ENCODE peak calls at places on chromosomes 6 and 20, in eight cellular contexts. S, E, T, H, A, M, V and X are unnamed samples.

GRCh38 chr6:22041797-22042489 is 254.9 kb downstream of the PRL start:
- DNase-seq in H (no peak), E (no peak), V (no peak), S (no peak), A (no peak), M (no peak), T (no peak), X (peak; percentile 38)

GRCh38 chr6:90458353-90459224 is 128.3 kb downstream of the MAP3K7 start:
- DNase-seq in T (no peak), M (no peak), V (no peak), A (no peak), H (no peak), S (no peak), E (no peak), X (no peak)

GRCh38 chr6:107216197-107216933 is 101.0 kb upstream of the BEND3 start:
- DNase-seq in S (no peak), M (no peak), H (no peak), V (no peak), T (no peak), E (peak; percentile 4), A (no peak), X (no peak)

GRCh38 chr6:6600865-6601264 is 12.3 kb downstream of the LY86 start:
- DNase-seq in A (no peak), H (no peak), M (no peak), E (no peak), S (no peak), T (no peak), V (no peak), X (no peak)

GRCh38 chr6:113047148-113047547 is 700.0 kb downstream of the RFPL4B start:
- DNase-seq in M (no peak), T (no peak), S (no peak), E (peak; percentile 34), H (no peak), A (no peak), V (no peak), X (no peak)

GRCh38 chr6:32195902-32196681 is 3.6 kb upstream of the GPSM3 start:
- DNase-seq in E (peak; percentile 82), A (peak; percentile 96), V (peak; percentile 96), T (peak; percentile 93), S (peak; percentile 97), H (peak; percentile 43), M (peak; percentile 91), X (peak; percentile 91)

GRCh38 chr6:151330130-151330715 is 61.1 kb downstream of the ZBTB2 start:
- DNase-seq in T (no peak), H (no peak), E (no peak), V (no peak), A (no peak), S (no peak), M (no peak), X (peak; percentile 29)

GRCh38 chr6:79570129-79570801 is 33.0 kb upstream of the LCA5 start:
- DNase-seq in S (no peak), H (no peak), E (no peak), T (no peak), V (no peak), A (peak; percentile 32), M (no peak), X (peak; percentile 72)

GRCh38 chr20:57881466-57882405 is 171.9 kb upstream of the PMEPA1 start:
- DNase-seq in S (peak; percentile 38), A (no peak), V (no peak), T (no peak), H (no peak), M (no peak), E (no peak), X (no peak)

GRCh38 chr6:24504274-24504641 is 9.5 kb downstream of the ALDH5A1 start:
- DNase-seq in T (no peak), H (no peak), E (peak; percentile 7), S (no peak), A (no peak), M (no peak), V (no peak), X (no peak)

GRCh38 chr20:60206259-60206658 is 248.0 kb downstream of the CDH26 start:
- DNase-seq in M (no peak), V (no peak), E (peak; percentile 27), T (no peak), H (no peak), S (no peak), A (no peak), X (peak; percentile 54)

GRCh38 chr20:18524646-18525045 is 16.9 kb downstream of the SEC23B start:
- DNase-seq in M (no peak), T (no peak), V (no peak), E (peak; percentile 54), H (no peak), A (no peak), S (no peak), X (peak; percentile 48)

GRCh38 chr6:146856296-146856695 is 257.5 kb downstream of the ADGB start:
- DNase-seq in H (no peak), S (no peak), V (no peak), T (no peak), E (no peak), A (no peak), M (no peak), X (no peak)

GRCh38 chr6:51098801-51099200 is 280.1 kb downstream of the TFAP2B start:
- DNase-seq in A (no peak), H (no peak), T (no peak), M (no peak), S (no peak), V (no peak), E (no peak), X (peak; percentile 7)

GRCh38 chr6:168371185-168371584 is 51.6 kb upstream of the DACT2 start:
- DNase-seq in S (peak; percentile 18), H (no peak), A (no peak), E (no peak), M (no peak), V (peak; percentile 14), T (no peak), X (no peak)

GRCh38 chr6:118783931-118784528 is 109.9 kb upstream of the ASF1A start:
- DNase-seq in H (no peak), M (no peak), T (no peak), E (no peak), V (no peak), S (no peak), A (no peak), X (no peak)

GRCh38 chr20:52943185-52943841 is 28.8 kb upstream of the TSHZ2 start:
- DNase-seq in V (no peak), E (no peak), T (no peak), H (no peak), M (no peak), A (no peak), S (no peak), X (no peak)

GRCh38 chr6:75759207-75759606 is 10.2 kb downstream of the MYO6 start:
- DNase-seq in H (no peak), E (no peak), M (no peak), S (no peak), A (no peak), T (no peak), V (no peak), X (no peak)

GRCh38 chr20:910132-910839 is 5.8 kb downstream of the ANGPT4 start:
- DNase-seq in M (no peak), S (no peak), H (no peak), A (no peak), V (no peak), T (no peak), E (no peak), X (no peak)
- H3K27ac ChIP-seq in M (peak overlapping the region; percentile 68), S (no peak overlapping the region), H (no peak overlapping the region), A (no peak overlapping the region), V (no peak overlapping the region), T (peak overlapping the region; percentile 10), E (no peak overlapping the region), X (peak overlapping the region; percentile 37)

DNA sequence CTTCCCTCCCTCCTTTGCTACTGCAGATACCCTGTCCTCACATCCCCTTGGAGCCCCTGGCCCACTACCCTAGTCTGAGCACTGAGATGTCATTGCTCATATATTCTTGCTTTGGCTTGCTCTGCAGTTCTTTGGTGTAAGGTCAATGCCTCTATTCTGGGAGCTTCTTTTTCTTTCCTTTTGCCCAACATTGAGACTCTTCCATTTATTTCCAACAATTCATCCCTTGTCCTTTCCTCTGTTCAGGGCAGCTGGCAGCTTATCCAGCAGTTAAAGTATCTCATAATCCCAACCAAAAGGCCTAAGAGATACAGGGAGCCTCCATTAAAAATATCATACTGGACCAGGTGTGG is 23.6 kb downstream of the L3MBTL1 start:
- DNase-seq in T (no peak), A (no peak), E (no peak), V (no peak), H (no peak), M (no peak), S (no peak), X (no peak)
- TF ChIP-seq CTCF in T (no peak), A (no peak), E (no peak), V (no peak), H (no peak), M (no peak), S (no peak), X (no peak)

DNA sequence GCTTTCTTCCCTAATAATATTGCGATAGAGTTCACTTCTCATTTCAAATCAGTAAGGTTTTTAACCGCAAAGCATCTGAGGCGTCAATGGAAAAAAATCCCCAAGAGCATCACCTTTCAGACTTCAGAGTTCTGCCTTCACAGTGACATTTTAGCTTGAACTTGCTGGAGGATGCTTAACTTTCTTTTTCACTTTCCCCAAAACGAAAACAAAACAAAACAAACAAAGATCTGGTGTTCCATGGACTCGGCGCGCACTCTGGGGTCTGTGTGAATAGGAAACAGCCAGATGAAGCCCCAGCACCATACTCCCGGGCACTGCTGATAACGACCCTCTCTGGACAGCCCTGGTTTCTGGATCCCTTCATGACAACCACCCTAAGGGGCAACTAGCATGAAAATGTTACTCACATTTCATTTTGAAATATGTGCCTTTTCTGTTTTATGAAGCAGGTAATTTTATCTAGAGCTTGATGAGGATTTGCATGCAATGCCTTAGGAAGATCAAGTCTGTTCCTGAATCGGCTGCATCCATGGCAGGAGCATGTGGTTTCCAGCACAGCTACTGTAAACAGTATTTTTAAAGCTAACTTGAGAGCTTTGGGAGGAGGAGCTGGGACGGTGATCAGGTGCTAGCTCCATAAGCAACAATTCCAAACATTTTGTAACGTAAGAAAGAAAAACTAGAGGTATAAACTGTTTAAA is 44.5 kb downstream of the RAMACL start:
- DNase-seq in V (no peak), M (no peak), S (no peak), A (no peak), E (no peak), T (no peak), H (no peak), X (no peak)
- H3K4me3 ChIP-seq in V (no peak overlapping the region), M (peak overlapping the region; percentile 31), S (no peak overlapping the region), A (no peak overlapping the region), E (no peak overlapping the region), T (peak overlapping the region; percentile 27), H (no peak overlapping the region), X (no peak overlapping the region)

GRCh38 chr20:32218156-32218900 is 10.6 kb downstream of the POFUT1 start:
- DNase-seq in E (no peak), V (no peak), T (no peak), S (no peak), A (no peak), M (no peak), H (no peak), X (no peak)

GRCh38 chr20:32215729-32216128 is 8.0 kb downstream of the POFUT1 start:
- DNase-seq in V (no peak), T (no peak), M (no peak), A (no peak), E (no peak), H (no peak), S (no peak), X (no peak)

GRCh38 chr20:32215147-32215546 is 7.5 kb downstream of the POFUT1 start:
- DNase-seq in E (no peak), H (no peak), S (no peak), A (no peak), T (no peak), V (no peak), M (no peak), X (no peak)

GRCh38 chr20:32213870-32214269 is 6.2 kb downstream of the POFUT1 start:
- DNase-seq in E (no peak), M (no peak), H (no peak), S (no peak), A (no peak), T (no peak), V (no peak), X (no peak)

GRCh38 chr20:32216396-32217142 is 8.9 kb downstream of the POFUT1 start:
- DNase-seq in T (no peak), A (no peak), H (no peak), S (no peak), M (no peak), V (no peak), E (no peak), X (no peak)
- H3K27ac ChIP-seq in T (no peak overlapping the region), A (no peak overlapping the region), H (no peak overlapping the region), S (no peak overlapping the region), M (no peak overlapping the region), V (no peak overlapping the region), E (no peak overlapping the region), X (no peak overlapping the region)